ENCODE peak calls at places on chromosomes 1 and 21, in six cellular contexts. W, F, O, V, L and C are unnamed samples.

GRCh38 chr1:155569988-155570592 is 7.5 kb upstream of the ASH1L start:
- DNase-seq in L (no peak), F (no peak), V (no peak), O (peak; percentile 8), W (no peak), C (no peak)

GRCh38 chr1:16296643-16297042 is 55.6 kb downstream of the FBXO42 start:
- DNase-seq in O (no peak), V (no peak), F (no peak), L (no peak), W (no peak), C (no peak)

GRCh38 chr1:40027647-40028046 is 12.9 kb upstream of the CAP1 start:
- DNase-seq in V (no peak), L (no peak), F (no peak), O (no peak), W (no peak), C (no peak)

GRCh38 chr1:73800376-73800775 is 397.6 kb downstream of the LRRIQ3 start:
- DNase-seq in W (no peak), F (peak; percentile 71), L (no peak), O (peak; percentile 12), V (no peak), C (no peak)

GRCh38 chr1:176102243-176102642 is 104.8 kb downstream of the COP1 start:
- DNase-seq in F (peak; percentile 12), V (no peak), L (no peak), O (no peak), W (no peak), C (no peak)

GRCh38 chr21:38506606-38507331 is 8.5 kb upstream of the ERG start:
- DNase-seq in O (no peak), V (no peak), W (no peak), L (no peak), F (no peak), C (no peak)

GRCh38 chr1:15213333-15213732 is 33.7 kb upstream of the FHAD1 start:
- DNase-seq in F (no peak), V (no peak), O (no peak), W (no peak), L (no peak), C (no peak)

GRCh38 chr1:198683449-198683848 is 44.6 kb downstream of the PTPRC start:
- DNase-seq in W (no peak), O (no peak), V (no peak), F (no peak), L (no peak), C (no peak)

GRCh38 chr1:234295039-234295438 is 78.2 kb upstream of the COA6 start:
- DNase-seq in O (no peak), V (no peak), L (no peak), F (no peak), W (no peak), C (no peak)

GRCh38 chr1:213484333-213484732 is 433.3 kb downstream of the RPS6KC1 start:
- DNase-seq in O (no peak), W (no peak), V (no peak), L (no peak), F (no peak), C (no peak)

GRCh38 chr1:110341872-110342331 is 2.7 kb downstream of the RBM15 start:
- DNase-seq in F (no peak), O (no peak), W (no peak), L (no peak), V (no peak), C (no peak)

GRCh38 chr1:200900877-200901276 is 6.2 kb downstream of the INAVA start:
- DNase-seq in O (no peak), V (no peak), W (no peak), F (no peak), L (no peak), C (no peak)

GRCh38 chr1:174262747-174263241 is 103.5 kb downstream of the RABGAP1L start:
- DNase-seq in V (peak; percentile 24), F (peak; percentile 79), W (no peak), O (peak; percentile 44), L (no peak), C (peak; percentile 11)

GRCh38 chr1:175839678-175840669 is 96.6 kb upstream of the TNR start:
- DNase-seq in V (no peak), W (no peak), O (no peak), L (no peak), F (peak; percentile 70), C (no peak)

GRCh38 chr21:45588861-45589491 is 46.7 kb upstream of the SLC19A1 start:
- DNase-seq in F (no peak), W (no peak), L (no peak), O (no peak), V (no peak), C (no peak)

GRCh38 chr1:156488566-156489165 is 11.9 kb downstream of the MEF2D start:
- DNase-seq in L (no peak), F (no peak), W (no peak), V (no peak), O (no peak), C (peak; percentile 42)

GRCh38 chr1:110668523-110668922 is 6.2 kb downstream of the KCNA3 start:
- DNase-seq in V (peak; percentile 54), O (no peak), W (no peak), F (no peak), L (no peak), C (peak; percentile 35)

GRCh38 chr1:96710708-96711477 is 10.7 kb upstream of the PTBP2 start:
- DNase-seq in O (no peak), F (peak; percentile 42), L (no peak), V (no peak), W (no peak), C (no peak)

GRCh38 chr1:238060046-238060445 is 169.3 kb upstream of the ZP4 start:
- DNase-seq in V (no peak), W (no peak), O (no peak), L (no peak), F (no peak), C (no peak)

GRCh38 chr1:236888903-236889302 is 93.8 kb downstream of the MTR start:
- DNase-seq in L (no peak), F (no peak), V (no peak), W (no peak), O (no peak), C (no peak)

GRCh38 chr21:36430841-36431240 is 45.6 kb downstream of the CHAF1B start:
- DNase-seq in F (peak; percentile 18), W (no peak), V (no peak), O (no peak), L (no peak), C (no peak)

GRCh38 chr1:46458846-46459245 is 30.8 kb upstream of the DMBX1 start:
- DNase-seq in V (no peak), F (no peak), O (no peak), L (no peak), W (no peak), C (no peak)

GRCh38 chr1:111475706-111476105 is 1.9 kb downstream of the C1orf162 start:
- DNase-seq in O (no peak), F (no peak), L (no peak), W (no peak), V (no peak), C (no peak)

GRCh38 chr1:209383907-209384709 is 199.4 kb upstream of the CAMK1G start:
- DNase-seq in F (no peak), L (no peak), O (no peak), W (no peak), V (no peak), C (no peak)

GRCh38 chr1:215114154-215114933 is 31.8 kb downstream of the KCNK2 start:
- DNase-seq in O (peak; percentile 60), L (no peak), V (no peak), F (peak; percentile 84), W (no peak), C (no peak)

GRCh38 chr1:192615055-192615454 is 20.9 kb upstream of the RGS13 start:
- DNase-seq in V (no peak), O (no peak), L (no peak), F (no peak), W (no peak), C (no peak)

GRCh38 chr1:204962742-204963632 is 80.0 kb upstream of the CNTN2 start:
- DNase-seq in V (no peak), O (no peak), W (no peak), L (no peak), F (no peak), C (no peak)

GRCh38 chr1:39205781-39206464 is 1.4 kb downstream of the MACF1 start:
- DNase-seq in F (no peak), V (peak; percentile 38), W (no peak), O (no peak), L (no peak), C (peak; percentile 34)

GRCh38 chr21:26067836-26068401 is 102.7 kb downstream of the APP start:
- DNase-seq in O (no peak), F (no peak), W (no peak), V (no peak), L (no peak), C (no peak)

GRCh38 chr1:93629101-93630059 is 52.3 kb downstream of the BCAR3 start:
- DNase-seq in W (peak; percentile 41), L (no peak), O (peak; percentile 77), V (peak; percentile 69), F (peak; percentile 68), C (peak; percentile 65)

GRCh38 chr1:206001476-206001888 is 1.7 kb downstream of the RAB7B start:
- DNase-seq in V (no peak), F (peak; percentile 91), O (peak; percentile 62), W (no peak), L (peak; percentile 20), C (no peak)

GRCh38 chr1:159970932-159971342 is 16.9 kb upstream of the SLAMF9 start:
- DNase-seq in W (no peak), L (no peak), V (no peak), O (no peak), F (no peak), C (no peak)

GRCh38 chr1:228920791-228921190 is 185.5 kb downstream of the RHOU start:
- DNase-seq in V (no peak), O (no peak), L (no peak), W (no peak), F (no peak), C (no peak)

GRCh38 chr1:224526771-224527170 is 89.3 kb upstream of the CNIH3 start:
- DNase-seq in L (no peak), W (no peak), F (no peak), V (no peak), O (no peak), C (no peak)

GRCh38 chr1:179229214-179230140 is at the start of gene ABL2:
- DNase-seq in F (peak; percentile 32), L (peak; percentile 17), V (peak; percentile 40), O (no peak), W (peak; percentile 65), C (peak; percentile 33)

GRCh38 chr1:226362346-226362745 is 45.5 kb downstream of the PARP1 start:
- DNase-seq in O (no peak), W (no peak), V (no peak), F (no peak), L (no peak), C (no peak)

GRCh38 chr1:116971481-116971880 is 30.1 kb upstream of the CD101 start:
- DNase-seq in W (no peak), V (no peak), L (no peak), O (no peak), F (no peak), C (no peak)